ENCODE peak calls at places on chromosomes 3 and 15, in five cellular contexts. H is SK-N-SH, B is HepG2, F is HCT116, X is H1. W is an unnamed sample.

GRCh38 chr15:91227062-91227461 is 127.0 kb downstream of the SV2B start:
- DNase-seq in X (no peak), H (no peak), F (no peak), B (no peak), W (no peak)

GRCh38 chr15:61084502-61084901 is 144.6 kb downstream of the RORA start:
- DNase-seq in F (no peak), B (no peak), H (no peak), X (no peak), W (no peak)

GRCh38 chr3:196406806-196407470 is 25.3 kb downstream of the UBXN7 start:
- DNase-seq in H (peak), F (no peak), B (no peak), X (no peak), W (no peak)

GRCh38 chr3:120460217-120460616 is 9.4 kb upstream of the FSTL1 start:
- DNase-seq in X (no peak), F (no peak), B (no peak), H (no peak), W (no peak)

GRCh38 chr3:197564097-197564843 is 8.5 kb upstream of the BDH1 start:
- DNase-seq in H (no peak), B (no peak), F (no peak), X (no peak), W (no peak)

GRCh38 chr15:80431635-80432034 is 27.5 kb downstream of the ARNT2 start:
- DNase-seq in X (no peak), F (no peak), H (no peak), B (no peak), W (no peak)

GRCh38 chr15:85500729-85501128 is 120.3 kb downstream of the AKAP13 start:
- DNase-seq in B (no peak), H (no peak), F (no peak), X (no peak), W (no peak)

GRCh38 chr3:140021269-140021668 is 86.3 kb downstream of the CLSTN2 start:
- DNase-seq in B (no peak), H (no peak), X (no peak), F (no peak), W (no peak)

GRCh38 chr15:66923438-66923881 is 141.9 kb upstream of the SMAD3 start:
- DNase-seq in F (peak), X (peak), B (peak), H (peak), W (no peak)

GRCh38 chr15:39204031-39204430 is 376.8 kb upstream of the THBS1 start:
- DNase-seq in F (no peak), H (no peak), X (no peak), B (no peak), W (no peak)

GRCh38 chr3:42745291-42745745 is 27.7 kb downstream of the CCDC13 start:
- DNase-seq in F (no peak), B (no peak), H (no peak), X (no peak), W (no peak)

GRCh38 chr3:42898896-42899675 is 6.9 kb upstream of the ZNF662 start:
- DNase-seq in X (no peak), F (no peak), H (no peak), B (no peak), W (no peak)

GRCh38 chr3:108037770-108038169 is 53.1 kb downstream of the CD47 start:
- DNase-seq in X (no peak), H (no peak), F (no peak), B (no peak), W (no peak)

GRCh38 chr3:153023896-153024295 is 138.1 kb upstream of the RAP2B start:
- DNase-seq in X (no peak), H (no peak), F (no peak), B (no peak), W (no peak)

GRCh38 chr3:66675383-66675782 is 174.6 kb upstream of the LRIG1 start:
- DNase-seq in H (no peak), X (no peak), F (no peak), B (no peak), W (no peak)

GRCh38 chr3:81249540-81250029 is 511.9 kb downstream of the GBE1 start:
- DNase-seq in X (no peak), H (no peak), B (peak), F (no peak), W (no peak)

DNA sequence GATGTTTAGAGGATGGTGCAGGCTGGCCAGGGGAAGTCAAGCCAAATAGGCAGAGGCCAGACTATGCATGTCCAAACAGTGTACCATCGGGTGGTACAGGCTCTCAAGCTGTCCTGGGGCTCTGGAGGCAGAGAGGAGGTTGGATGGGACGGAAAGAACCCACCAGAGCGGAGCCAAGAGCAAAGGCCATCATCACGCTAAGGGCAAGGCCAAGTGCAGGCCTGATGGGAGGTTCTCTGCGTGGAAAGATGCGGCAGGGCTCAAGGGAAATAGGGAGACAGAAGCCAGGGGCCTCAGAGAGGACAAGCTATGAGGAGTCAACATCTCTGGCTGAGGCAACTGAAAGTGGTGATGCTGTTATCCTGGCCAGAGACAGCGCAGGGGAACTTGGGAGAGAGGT is 102.7 kb downstream of the ASB7 start:
- DNase-seq in B (no peak), H (no peak), F (no peak), X (no peak), W (no peak)
- TF ChIP-seq JUND in B (no peak), H (no peak), F (no peak), X (no peak), W (no peak)

GRCh38 chr3:171189394-171189793 is 162.9 kb upstream of the SLC2A2 start:
- DNase-seq in B (no peak), H (no peak), F (no peak), X (no peak), W (no peak)

GRCh38 chr3:171185959-171186358 is 159.4 kb upstream of the SLC2A2 start:
- DNase-seq in B (no peak), H (no peak), X (no peak), F (no peak), W (no peak)

GRCh38 chr3:171186817-171187216 is 160.3 kb upstream of the SLC2A2 start:
- DNase-seq in X (no peak), B (no peak), F (no peak), H (no peak), W (no peak)

GRCh38 chr3:171186383-171186782 is 159.9 kb upstream of the SLC2A2 start:
- DNase-seq in X (no peak), H (no peak), B (no peak), F (no peak), W (no peak)

DNA sequence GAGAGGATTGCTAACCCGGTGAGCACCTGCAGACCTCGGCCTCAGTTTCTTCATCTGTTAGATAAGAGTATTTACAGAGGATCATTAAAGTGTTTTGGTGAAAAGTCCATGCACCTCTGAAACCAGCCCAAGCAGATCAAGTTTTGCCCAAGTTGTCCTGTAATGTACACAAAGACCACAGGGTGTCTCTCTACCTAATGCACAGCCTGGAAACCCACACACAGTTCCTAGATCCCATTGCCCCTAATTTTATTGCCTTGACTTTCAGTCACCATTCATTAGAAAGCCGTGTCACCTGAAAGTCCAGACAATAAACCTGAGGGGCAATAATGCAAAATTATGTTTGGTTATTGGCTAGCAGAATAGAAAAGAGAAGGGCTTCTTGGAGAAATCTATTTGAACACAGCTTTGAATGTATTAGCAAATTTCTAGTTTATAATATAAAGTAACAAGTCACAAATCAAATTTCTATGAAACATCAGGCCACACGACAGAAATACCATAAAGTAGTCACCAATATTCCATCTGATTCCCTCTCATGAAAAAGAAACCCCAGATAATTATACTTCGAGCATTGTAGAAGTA is 161.3 kb upstream of the SLC2A2 start:
- DNase-seq in X (no peak), B (peak), H (peak), F (no peak), W (peak)
- TF ChIP-seq JUND in X (no peak), B (no peak), H (no peak), F (no peak), W (no peak)

DNA sequence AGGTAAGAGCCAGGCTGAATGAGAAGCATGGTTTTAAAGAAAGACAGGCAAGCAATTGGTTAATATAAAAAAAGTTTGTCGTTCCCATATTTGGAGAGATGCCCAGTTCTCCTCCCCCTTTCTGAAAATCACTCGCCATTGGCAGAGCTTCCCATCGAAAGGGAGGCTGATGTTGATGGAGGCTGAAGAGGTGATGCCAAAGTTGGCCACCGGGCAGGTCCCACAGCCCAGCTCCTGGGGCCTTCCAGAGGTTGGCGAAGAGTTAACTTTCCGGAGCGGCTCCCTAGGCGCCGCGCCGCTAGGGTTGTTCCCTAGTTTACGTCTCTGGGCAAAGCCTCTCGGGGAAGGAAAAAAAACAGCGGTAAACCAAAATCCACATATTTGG is 792 bp downstream of the PCOLCE2 start:
- DNase-seq in X (no peak), B (no peak), H (peak), F (peak), W (peak)
- TF ChIP-seq JUND in X (no peak), B (no peak), H (no peak), F (no peak), W (no peak)

GRCh38 chr15:101054991-101055390 is 135.8 kb downstream of the LRRK1 start:
- DNase-seq in B (no peak), H (peak), F (no peak), X (peak), W (no peak)

GRCh38 chr15:101055411-101055810 is 136.3 kb downstream of the LRRK1 start:
- DNase-seq in H (peak), B (no peak), X (peak), F (no peak), W (no peak)

GRCh38 chr15:101058735-101059134 is 139.6 kb downstream of the LRRK1 start:
- DNase-seq in X (peak), B (no peak), H (no peak), F (no peak), W (no peak)

GRCh38 chr15:101057841-101058407 is 138.8 kb downstream of the LRRK1 start:
- DNase-seq in H (peak), B (no peak), F (no peak), X (peak), W (no peak)

DNA sequence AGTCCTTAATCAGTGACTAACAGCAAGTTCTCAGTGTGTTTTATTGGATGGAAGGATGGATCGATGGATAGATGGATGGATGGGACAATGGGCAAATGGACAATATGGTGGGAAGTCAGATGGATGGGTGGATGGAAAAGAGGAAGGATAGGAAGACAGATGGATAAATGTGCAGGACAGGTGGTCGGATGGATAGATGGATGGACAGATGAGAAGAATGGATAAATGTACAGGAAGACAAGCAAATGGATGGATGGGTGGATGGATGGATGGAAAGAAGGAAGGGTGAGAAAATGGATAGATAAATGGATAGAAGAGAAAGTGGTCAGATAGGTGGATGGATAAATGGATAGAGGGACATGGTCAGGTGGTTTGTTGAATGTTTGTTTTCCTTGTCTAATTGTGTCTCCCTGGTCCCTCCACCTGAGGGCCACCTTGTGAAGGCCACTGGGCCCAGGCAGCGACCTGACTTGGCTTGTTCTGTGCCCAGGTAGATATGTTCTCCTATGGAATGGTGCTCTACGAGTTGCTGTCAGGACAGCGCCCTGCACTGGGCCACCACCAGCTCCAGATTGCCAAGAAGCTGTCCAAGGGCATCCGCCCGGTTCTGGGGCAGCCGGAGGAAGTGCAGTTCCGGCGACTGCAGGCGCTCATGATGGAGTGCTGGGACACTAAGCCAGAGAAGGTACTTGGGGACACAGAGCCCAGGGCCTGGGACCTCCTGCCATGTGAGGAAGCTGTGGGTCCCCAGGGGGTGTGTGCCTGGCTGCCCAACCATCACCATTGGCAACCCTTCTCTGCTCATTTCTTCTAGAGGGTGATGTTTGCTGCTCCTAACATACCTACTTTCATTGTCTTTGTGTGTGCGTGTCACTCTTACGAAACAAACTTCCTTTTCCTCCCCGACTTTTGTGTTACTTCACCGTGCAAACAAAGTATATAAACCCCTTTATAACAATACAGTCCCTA is 137.5 kb downstream of the LRRK1 start:
- DNase-seq in F (no peak), H (peak), B (peak), X (peak), W (no peak)
- TF ChIP-seq JUND in F (no peak), H (no peak), B (no peak), X (no peak), W (no peak)

GRCh38 chr3:62956411-62956810 is 81.2 kb upstream of the CADPS start:
- DNase-seq in F (no peak), H (no peak), X (no peak), B (no peak), W (no peak)

GRCh38 chr3:62951037-62951613 is 75.9 kb upstream of the CADPS start:
- DNase-seq in H (no peak), B (no peak), F (no peak), X (peak), W (no peak)

GRCh38 chr3:62950227-62950626 is 75.0 kb upstream of the CADPS start:
- DNase-seq in F (no peak), H (no peak), X (no peak), B (no peak), W (no peak)

GRCh38 chr3:62955126-62955525 is 79.9 kb upstream of the CADPS start:
- DNase-seq in H (no peak), B (no peak), X (no peak), F (no peak), W (no peak)

GRCh38 chr3:62954579-62954978 is 79.4 kb upstream of the CADPS start:
- DNase-seq in B (no peak), H (no peak), X (no peak), F (no peak), W (peak)
- TF ChIP-seq JUND in B (no peak), H (no peak), X (no peak), F (no peak), W (no peak)